ENCODE peak calls at places on chromosomes 4 and X, in four cellular contexts. U is endodermal cell, E is fibroblast of lung, Y is MCF 10A. C is an unnamed sample.

GRCh38 chrX:28625223-28625622 is 38.0 kb downstream of the IL1RAPL1 start:
- DNase-seq in U (peak; percentile 70), Y (no peak), E (no peak), C (no peak)

GRCh38 chr4:43776371-43776770 is 672.2 kb downstream of the KCTD8 start:
- DNase-seq in Y (peak; percentile 29), U (no peak), E (peak; percentile 9), C (peak; percentile 21)

GRCh38 chrX:149145845-149146285 is 359.2 kb downstream of the IDS start:
- DNase-seq in Y (peak; percentile 16), U (peak; percentile 44), E (peak; percentile 39), C (no peak)

GRCh38 chrX:46642145-46642544 is 68.6 kb downstream of the CHST7 start:
- DNase-seq in E (no peak), U (no peak), Y (peak; percentile 38), C (peak; percentile 61)

GRCh38 chr4:42750831-42751230 is 93.9 kb upstream of the ATP8A1 start:
- DNase-seq in Y (no peak), E (no peak), U (no peak), C (no peak)

GRCh38 chr4:76783836-76784235 is 114.1 kb downstream of the SOWAHB start:
- DNase-seq in E (peak; percentile 41), U (no peak), Y (no peak), C (peak; percentile 23)

GRCh38 chr4:153714247-153714646 is 30.2 kb downstream of the TLR2 start:
- DNase-seq in Y (peak; percentile 2), U (no peak), E (peak; percentile 12), C (no peak)

GRCh38 chr4:112284662-112285411 is 867 bp downstream of the TIFA start:
- DNase-seq in Y (peak; percentile 42), U (no peak), E (peak; percentile 31), C (peak; percentile 54)

GRCh38 chrX:33078273-33078672 is 133.1 kb downstream of the DMD start:
- DNase-seq in Y (no peak), E (no peak), U (no peak), C (no peak)

GRCh38 chrX:68822641-68823410 is 6.0 kb upstream of the EFNB1 start:
- DNase-seq in Y (peak; percentile 65), U (peak; percentile 84), E (peak; percentile 44), C (peak; percentile 66)

GRCh38 chr4:126627255-126627654 is 1005.5 kb upstream of the INTU start:
- DNase-seq in Y (peak; percentile 63), E (peak; percentile 10), U (peak; percentile 62), C (peak; percentile 44)

GRCh38 chrX:119325456-119325855 is 73.7 kb upstream of the SLC25A43 start:
- DNase-seq in Y (no peak), U (no peak), E (peak; percentile 51), C (peak; percentile 3)

GRCh38 chr4:38160487-38161207 is 200.4 kb downstream of the PTTG2 start:
- DNase-seq in Y (peak; percentile 96), E (peak; percentile 95), U (peak; percentile 55), C (peak; percentile 95)

GRCh38 chr4:13980317-13980716 is 352.8 kb upstream of the BOD1L1 start:
- DNase-seq in Y (peak; percentile 38), E (peak; percentile 98), U (no peak), C (peak; percentile 58)

GRCh38 chr4:3868146-3868840 is 102.1 kb downstream of the ADRA2C start:
- DNase-seq in E (peak; percentile 11), U (peak; percentile 91), Y (no peak), C (no peak)

GRCh38 chrX:2497961-2498780 is 2.6 kb downstream of the DHRSX start:
- DNase-seq in E (peak; percentile 85), Y (no peak), U (no peak), C (peak; percentile 42)

GRCh38 chrX:129744881-129745321 is 6.1 kb downstream of the XPNPEP2 start:
- DNase-seq in Y (no peak), E (no peak), U (no peak), C (no peak)

GRCh38 chr4:7564242-7564641 is 129.5 kb upstream of the PSAPL1 start:
- DNase-seq in E (no peak), U (no peak), Y (no peak), C (no peak)

GRCh38 chrX:110795645-110796510 is at the start of gene CHRDL1:
- DNase-seq in U (peak; percentile 78), Y (no peak), E (peak; percentile 45), C (no peak)

GRCh38 chrX:145405012-145405411 is 157.7 kb downstream of the SPANXN1 start:
- DNase-seq in E (peak; percentile 3), Y (peak; percentile 70), U (peak; percentile 63), C (peak; percentile 6)

GRCh38 chrX:19613645-19614323 is 98.5 kb upstream of the MAP3K15 start:
- DNase-seq in Y (peak; percentile 62), U (no peak), E (no peak), C (no peak)

GRCh38 chr4:187460016-187460415 is 535.6 kb upstream of the ZFP42 start:
- DNase-seq in Y (no peak), E (no peak), U (no peak), C (no peak)

GRCh38 chrX:9911479-9911878 is 55.7 kb upstream of the CLDN34 start:
- DNase-seq in U (no peak), E (peak; percentile 78), Y (peak; percentile 81), C (peak; percentile 59)

GRCh38 chrX:10600479-10600878 is 19.9 kb downstream of the MID1 start:
- DNase-seq in U (no peak), Y (no peak), E (no peak), C (no peak)

GRCh38 chr4:6948134-6948460 is 38.5 kb downstream of the TBC1D14 start:
- DNase-seq in U (no peak), Y (no peak), E (no peak), C (no peak)

GRCh38 chr4:40502936-40503335 is 126.7 kb downstream of the RBM47 start:
- DNase-seq in Y (no peak), E (no peak), U (no peak), C (peak; percentile 13)

GRCh38 chrX:47706575-47706974 is 47.6 kb upstream of the UXT start:
- DNase-seq in U (no peak), Y (peak; percentile 1), E (peak; percentile 58), C (peak; percentile 52)

GRCh38 chrX:138929905-138930304 is 218.4 kb upstream of the FGF13 start:
- DNase-seq in Y (no peak), E (no peak), U (no peak), C (no peak)

GRCh38 chr4:12674184-12674583 is 810.0 kb downstream of the RAB28 start:
- DNase-seq in U (no peak), E (no peak), Y (no peak), C (no peak)

DNA sequence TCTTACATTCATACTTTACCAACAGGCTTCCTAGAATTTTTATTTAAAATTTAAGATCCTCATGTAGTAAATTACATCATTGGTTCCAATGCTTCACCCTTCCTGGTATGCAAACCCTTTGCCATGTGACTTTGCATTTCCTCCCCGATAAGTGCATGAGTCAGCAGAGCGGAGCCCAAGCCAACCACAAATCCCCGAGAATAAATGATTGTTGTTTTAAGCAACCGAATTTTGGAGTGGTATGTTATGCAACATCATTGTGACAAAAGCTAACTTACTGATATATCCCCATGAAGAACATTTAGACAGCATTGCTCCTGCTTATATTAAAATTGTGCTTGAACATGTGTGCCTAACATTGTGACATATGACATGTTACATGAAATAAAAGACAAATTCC is 199.4 kb upstream of the DDX53 start:
- DNase-seq in Y (peak; percentile 79), U (no peak), E (peak; percentile 93), C (peak; percentile 92)
- TF ChIP-seq CTCF in Y (no peak), U (no peak), E (no peak), C (no peak)

DNA sequence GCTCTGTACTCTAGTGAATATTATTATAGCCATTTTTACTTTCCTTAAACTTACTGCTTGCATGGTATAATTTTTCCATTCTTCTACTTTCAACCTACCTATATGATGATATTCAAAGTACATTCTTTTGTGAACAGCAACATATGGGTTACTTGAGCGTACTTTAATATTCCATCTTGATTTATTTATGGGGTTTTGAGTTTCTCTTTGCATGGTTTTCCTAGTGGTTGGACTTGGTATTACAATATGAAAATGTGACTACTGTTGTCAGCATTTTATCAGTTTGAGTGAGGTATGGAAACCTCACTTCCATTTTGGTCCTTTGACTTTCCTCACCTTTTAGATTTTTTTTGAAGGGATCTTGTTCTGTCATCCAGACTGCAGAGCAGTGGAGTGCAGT is 35.9 kb downstream of the ADGRG4 start:
- DNase-seq in E (no peak), Y (peak; percentile 14), U (no peak), C (peak; percentile 10)
- TF ChIP-seq CTCF in E (peak; percentile 26), Y (no peak), U (peak; percentile 71), C (peak; percentile 20)

GRCh38 chr4:32268949-32269348 is 1548.8 kb downstream of the PCDH7 start:
- DNase-seq in E (peak; percentile 2), U (no peak), Y (peak; percentile 7), C (peak; percentile 5)
- TF ChIP-seq CTCF in E (peak; percentile 12), U (peak; percentile 42), Y (no peak), C (no peak)

DNA sequence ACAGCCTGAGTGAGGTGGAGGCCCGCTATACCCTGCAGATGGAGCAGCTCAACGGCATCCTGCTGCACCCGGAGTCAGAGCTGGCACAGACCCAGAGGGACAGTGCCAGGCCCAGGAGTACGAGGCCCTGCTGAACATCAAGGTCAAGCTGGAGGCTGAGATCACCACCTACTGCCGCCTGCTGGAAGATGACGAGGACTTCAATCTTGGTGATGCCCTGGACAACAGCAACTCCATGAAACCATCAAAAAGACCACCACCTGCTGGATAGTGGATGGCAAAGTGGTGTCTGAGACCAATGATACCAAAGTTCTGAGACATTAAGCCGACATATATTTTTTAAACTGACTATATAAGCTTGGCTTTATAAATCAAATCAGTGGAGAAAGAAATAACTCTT is 73.3 kb upstream of the HHIP start:
- DNase-seq in E (no peak), U (peak; percentile 74), Y (no peak), C (no peak)
- TF ChIP-seq CTCF in E (no peak), U (peak; percentile 77), Y (no peak), C (no peak)

GRCh38 chr4:174873931-174874330 is 44.2 kb upstream of the ADAM29 start:
- DNase-seq in U (peak; percentile 71), Y (peak; percentile 63), E (no peak), C (peak; percentile 1)
- TF ChIP-seq CTCF in U (peak; percentile 76), Y (peak; percentile 37), E (no peak), C (peak; percentile 7)

GRCh38 chrX:106999002-106999975 is 723 bp downstream of the MORC4 start:
- DNase-seq in E (peak; percentile 56), U (peak; percentile 70), Y (peak; percentile 62), C (peak; percentile 62)
- TF ChIP-seq CTCF in E (peak; percentile 52), U (peak; percentile 57), Y (peak; percentile 19), C (peak; percentile 41)

GRCh38 chr4:47968847-47969246 is 47.6 kb downstream of the CNGA1 start:
- DNase-seq in U (no peak), E (no peak), Y (no peak), C (no peak)

GRCh38 chr4:47972721-47973120 is 43.8 kb downstream of the CNGA1 start:
- DNase-seq in E (no peak), U (no peak), Y (no peak), C (no peak)

DNA sequence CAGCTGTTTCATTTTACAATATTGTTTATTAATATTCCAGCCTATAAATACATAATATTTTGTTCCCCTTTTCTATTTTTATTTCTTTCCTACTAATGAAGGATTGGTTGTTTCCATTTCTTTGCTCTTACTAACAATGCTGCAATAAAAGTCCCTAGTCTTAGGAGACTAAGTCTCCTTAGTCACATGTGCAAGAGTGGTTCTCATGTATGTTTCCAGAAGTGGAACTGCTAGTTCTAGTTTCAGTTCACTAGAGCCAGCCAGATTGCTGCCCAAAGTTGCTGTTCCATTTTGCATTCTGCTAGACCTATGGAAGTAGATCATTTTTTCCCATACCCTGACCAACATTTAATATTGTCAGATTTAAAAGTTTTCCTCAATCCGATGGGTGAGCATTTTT is 44.3 kb downstream of the CNGA1 start:
- DNase-seq in Y (no peak), U (no peak), E (no peak), C (no peak)
- TF ChIP-seq CTCF in Y (no peak), U (no peak), E (no peak), C (no peak)

GRCh38 chrX:37594755-37595382 is 23.4 kb downstream of the LANCL3 start:
- DNase-seq in Y (no peak), E (no peak), U (no peak), C (no peak)
- TF ChIP-seq CTCF in Y (no peak), E (no peak), U (no peak), C (no peak)